ENCODE peak calls at places on chromosomes 5 and 9, in nine cellular contexts. W is DMS79; N is GM18507; T is activated T-cell treated with anti-CD3 and anti-CD28 coated beads for 1 hour; P is pulmonary artery endothelial cell; H is amniotic stem cell; R is activated gamma-delta T cell treated with Interleukin-2 at 50 U/mL for 16 hours; B is SW 1271; Q is CD4-positive, alpha-beta T cell. O is an unnamed sample.
A peak's percentile ranks its signal among the peaks of the same experiment; 100 is the strongest.

GRCh38 chr5:81234801-81235200 is 1.7 kb downstream of the CKMT2 start:
- DNase-seq in W (no peak), N (no peak), T (no peak), P (no peak), H (no peak), R (no peak), B (no peak), Q (no peak), O (no peak)

GRCh38 chr9:21801683-21802417 is 586 bp upstream of the MTAP start:
- DNase-seq in W (peak; percentile 72), N (no peak), T (no peak), P (peak; percentile 26), H (peak; percentile 57), R (no peak), B (peak; percentile 35), Q (no peak), O (peak; percentile 60)

GRCh38 chr5:128649183-128649582 is 111.1 kb upstream of the FBN2 start:
- DNase-seq in W (no peak), N (no peak), T (no peak), P (peak; percentile 47), H (peak; percentile 34), R (no peak), B (no peak), Q (no peak), O (no peak)

GRCh38 chr9:72315089-72315509 is 49.9 kb downstream of the ZFAND5 start:
- DNase-seq in W (peak; percentile 61), N (no peak), T (no peak), P (no peak), H (no peak), R (no peak), B (no peak), Q (no peak), O (peak; percentile 75)

GRCh38 chr9:9631302-9631701 is 981.5 kb downstream of the PTPRD start:
- DNase-seq in W (no peak), N (no peak), T (no peak), P (no peak), H (no peak), R (no peak), B (no peak), Q (no peak), O (no peak)

GRCh38 chr5:32932231-32932935 is 221.3 kb downstream of the NPR3 start:
- DNase-seq in W (no peak), N (no peak), T (no peak), P (no peak), H (no peak), R (no peak), B (no peak), Q (no peak), O (no peak)

GRCh38 chr9:8186553-8186952 is 387.0 kb upstream of the DMAC1 start:
- DNase-seq in W (no peak), N (no peak), T (no peak), P (no peak), H (no peak), R (no peak), B (no peak), Q (no peak), O (no peak)

GRCh38 chr9:116653580-116654355 is 33.3 kb upstream of the TRIM32 start:
- DNase-seq in W (no peak), N (no peak), T (no peak), P (no peak), H (no peak), R (no peak), B (no peak), Q (no peak), O (no peak)

GRCh38 chr9:83471223-83471622 is 67.0 kb downstream of the FRMD3 start:
- DNase-seq in W (no peak), N (no peak), T (no peak), P (no peak), H (no peak), R (no peak), B (no peak), Q (no peak), O (no peak)

O was measured in tibial artery.